ENCODE peak calls at places on chromosomes 5 and 9, in four cellular contexts. P is tibial nerve, Q is right lobe of liver, O is stomach. C is an unnamed sample.

GRCh38 chr5:57779383-57780223 is 297.0 kb upstream of the ACTBL2 start:
- DNase-seq in O (no peak), P (no peak), Q (no peak), C (no peak)

GRCh38 chr9:136292591-136293448 is 11.1 kb downstream of the CCDC187 start:
- DNase-seq in O (peak), Q (no peak), P (no peak), C (no peak)

GRCh38 chr9:130174920-130175321 is 2.7 kb downstream of the NCS1 start:
- DNase-seq in O (no peak), P (no peak), Q (no peak), C (no peak)

GRCh38 chr5:81006955-81007636 is 46.9 kb downstream of the RASGRF2 start:
- DNase-seq in O (no peak), Q (no peak), P (no peak), C (no peak)

GRCh38 chr5:179905144-179905526 is 2.6 kb downstream of the TBC1D9B start:
- DNase-seq in P (no peak), O (no peak), Q (no peak), C (no peak)

GRCh38 chr9:76403352-76403751 is 9.1 kb upstream of the RFK start:
- DNase-seq in O (no peak), P (no peak), Q (no peak), C (no peak)

GRCh38 chr5:138711816-138712215 is 41.4 kb upstream of the CTNNA1 start:
- DNase-seq in Q (no peak), P (no peak), O (no peak), C (no peak)

GRCh38 chr9:93111371-93112115 is 15.5 kb downstream of the CARD19 start:
- DNase-seq in O (no peak), P (no peak), Q (peak), C (peak)

GRCh38 chr9:96064838-96065481 is 189.5 kb downstream of the ERCC6L2 start:
- DNase-seq in P (no peak), O (no peak), Q (no peak), C (no peak)

GRCh38 chr9:96062854-96063253 is 187.4 kb downstream of the ERCC6L2 start:
- DNase-seq in Q (no peak), O (no peak), P (no peak), C (no peak)

GRCh38 chr9:96058218-96058617 is 182.7 kb downstream of the ERCC6L2 start:
- DNase-seq in O (no peak), Q (no peak), P (no peak), C (no peak)

GRCh38 chr9:96062051-96062450 is 186.6 kb downstream of the ERCC6L2 start:
- DNase-seq in Q (no peak), P (no peak), O (no peak), C (no peak)

GRCh38 chr9:96061293-96061987 is 185.9 kb downstream of the ERCC6L2 start:
- DNase-seq in P (no peak), O (peak), Q (no peak), C (no peak)
- H3K27ac ChIP-seq in P (no peak), O (peak), Q (no peak), C (peak)

GRCh38 chr9:34195143-34195542 is 16.3 kb downstream of the UBAP1 start:
- DNase-seq in P (no peak), Q (no peak), O (no peak), C (no peak)
- H3K4me3 ChIP-seq in P (no peak), Q (no peak), O (no peak), C (no peak)

GRCh38 chr5:82355496-82355895 is 77.3 kb upstream of the RPS23 start:
- DNase-seq in O (no peak), Q (no peak), P (no peak), C (no peak)
- H3K27ac ChIP-seq in O (no peak), Q (no peak), P (no peak), C (peak)

DNA sequence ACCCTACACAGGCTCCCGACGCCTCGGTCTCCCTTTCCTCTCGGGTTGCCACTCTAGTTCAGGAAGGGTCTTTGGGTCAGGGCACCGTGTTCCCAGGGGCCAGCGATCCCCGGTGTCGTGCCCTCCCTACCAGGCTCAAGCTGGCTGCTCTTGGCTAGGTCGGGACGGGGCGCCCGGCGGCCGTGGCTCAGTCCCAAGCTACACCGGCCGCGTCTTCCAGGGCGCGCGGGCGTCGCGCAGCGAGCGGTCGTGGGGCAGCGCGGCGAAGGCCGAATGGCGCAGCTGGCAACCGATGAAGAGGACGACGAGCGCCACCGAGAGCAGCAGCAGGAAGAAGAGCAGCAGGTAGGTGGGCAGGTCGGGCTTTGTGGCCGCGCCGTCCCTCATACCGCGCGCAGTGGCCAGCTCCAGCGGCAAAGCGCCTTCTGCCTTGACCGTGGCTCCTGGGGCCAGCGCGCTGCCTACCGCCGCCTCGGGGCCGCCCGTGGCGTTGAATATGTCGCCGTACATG is 892 bp downstream of the SMIM32 start:
- DNase-seq in O (no peak), Q (no peak), P (no peak), C (no peak)
- H3K4me3 ChIP-seq in O (peak), Q (peak), P (peak), C (peak)

GRCh38 chr9:89640391-89640790 is 35.6 kb downstream of the GADD45G start:
- DNase-seq in P (no peak), Q (peak), O (no peak), C (peak)
- H3K27ac ChIP-seq in P (peak), Q (no peak), O (peak), C (peak)

DNA sequence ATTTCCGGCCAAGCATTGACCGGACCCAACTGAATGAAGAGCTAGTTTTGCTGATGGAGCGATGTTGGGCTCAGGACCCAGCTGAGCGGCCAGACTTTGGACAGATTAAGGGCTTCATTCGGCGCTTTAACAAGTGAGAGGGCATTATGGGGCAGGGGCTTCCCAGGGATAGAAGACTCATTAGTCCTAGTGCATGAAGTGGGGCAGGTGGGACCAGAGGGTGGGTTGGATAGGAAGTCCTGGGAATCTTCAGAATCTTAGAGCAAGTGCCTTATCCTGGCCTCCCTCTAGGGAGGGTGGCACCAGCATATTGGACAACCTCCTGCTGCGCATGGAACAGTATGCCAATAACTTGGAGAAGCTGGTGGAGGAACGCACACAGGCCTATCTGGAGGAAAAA is 6.0 kb downstream of the SPAG8 start:
- DNase-seq in Q (no peak), P (no peak), O (no peak), C (no peak)
- H3K4me3 ChIP-seq in Q (no peak), P (no peak), O (no peak), C (no peak)

GRCh38 chr5:103013933-103014552 is 105.9 kb downstream of the GIN1 start:
- DNase-seq in P (no peak), Q (no peak), O (no peak), C (no peak)

GRCh38 chr5:103005276-103005675 is 114.7 kb downstream of the GIN1 start:
- DNase-seq in P (no peak), Q (no peak), O (no peak), C (no peak)

GRCh38 chr5:103014983-103015382 is 105.0 kb downstream of the GIN1 start:
- DNase-seq in P (no peak), O (no peak), Q (no peak), C (no peak)

GRCh38 chr5:103006921-103007320 is 113.0 kb downstream of the GIN1 start:
- DNase-seq in P (no peak), O (no peak), Q (no peak), C (no peak)

GRCh38 chr5:103010120-103010666 is 109.7 kb downstream of the GIN1 start:
- DNase-seq in Q (no peak), O (no peak), P (no peak), C (no peak)
- H3K27ac ChIP-seq in Q (no peak), O (no peak), P (no peak), C (no peak)

C was measured in left lung.